ENCODE peak calls at places on chromosomes 7 and 10, in eight cellular contexts. E is SK-N-SH, C is A549, S is transverse colon, M is K562, X is tibial nerve, B is upper lobe of left lung, R is sigmoid colon. O is an unnamed sample. For H3K4me1, the result is how much of the 10 kb centered on the place peaks cover.

GRCh38 chr7:83879103-83879502 is 230.2 kb upstream of the SEMA3E start:
- DNase-seq in S (no peak), B (no peak), C (no peak), R (no peak), M (no peak), X (no peak), E (no peak), O (no peak)

GRCh38 chr7:100430450-100431285 is 1.0 kb downstream of the MEPCE start:
- DNase-seq in B (no peak), E (peak), C (no peak), X (peak), S (peak), M (peak), R (peak), O (no peak)

GRCh38 chr10:117552156-117552620 is 9.6 kb downstream of the EMX2 start:
- DNase-seq in C (no peak), X (no peak), R (no peak), B (no peak), E (no peak), S (no peak), M (no peak), O (no peak)

GRCh38 chr10:116241642-116242405 is 31.2 kb downstream of the GFRA1 start:
- DNase-seq in M (no peak), C (no peak), S (no peak), X (no peak), B (no peak), R (no peak), E (peak), O (no peak)

GRCh38 chr10:124155781-124156401 is 62.5 kb upstream of the CHST15 start:
- DNase-seq in M (no peak), B (no peak), X (no peak), S (no peak), E (no peak), R (peak), C (no peak), O (no peak)

GRCh38 chr10:126977216-126977615 is 72.0 kb downstream of the DOCK1 start:
- DNase-seq in R (no peak), S (no peak), B (no peak), X (no peak), E (no peak), M (no peak), C (no peak), O (no peak)

GRCh38 chr7:105992888-105993287 is 29.8 kb downstream of the CDHR3 start:
- DNase-seq in R (no peak), X (no peak), E (no peak), S (no peak), C (no peak), B (no peak), M (no peak), O (no peak)

GRCh38 chr7:96823274-96823673 is 113.6 kb upstream of the SEM1 start:
- DNase-seq in R (no peak), B (no peak), M (no peak), S (no peak), X (no peak), C (no peak), E (no peak), O (no peak)

GRCh38 chr10:49384268-49384953 is 11.5 kb downstream of the DRGX start:
- DNase-seq in C (no peak), S (no peak), R (no peak), B (no peak), M (no peak), E (no peak), X (no peak), O (no peak)

GRCh38 chr7:23093111-23093510 is 12.5 kb upstream of the KLHL7 start:
- DNase-seq in M (no peak), E (no peak), R (no peak), B (no peak), S (no peak), X (no peak), C (no peak), O (no peak)

GRCh38 chr10:28991738-28992270 is 297.1 kb upstream of the LYZL1 start:
- DNase-seq in S (peak), M (peak), B (peak), X (no peak), C (peak), R (no peak), E (peak), O (peak)

GRCh38 chr7:80273327-80273726 is 138.7 kb downstream of the GNAI1 start:
- DNase-seq in R (no peak), B (no peak), E (no peak), S (no peak), M (no peak), C (no peak), X (no peak), O (no peak)

GRCh38 chr10:70940834-70941568 is 52.6 kb upstream of the PCBD1 start:
- DNase-seq in C (no peak), R (no peak), B (no peak), S (no peak), X (no peak), E (peak), M (peak), O (no peak)

GRCh38 chr7:21429021-21429420 is 1.1 kb downstream of the SP4 start:
- DNase-seq in S (no peak), R (no peak), M (peak), B (no peak), E (no peak), X (no peak), C (no peak), O (no peak)

GRCh38 chr7:148991536-148991935 is 36.8 kb downstream of the PDIA4 start:
- DNase-seq in R (no peak), S (no peak), C (no peak), M (no peak), X (no peak), B (no peak), E (no peak), O (no peak)

GRCh38 chr7:96388166-96388565 is 66.3 kb upstream of the SLC25A13 start:
- DNase-seq in E (no peak), B (no peak), C (no peak), R (no peak), X (no peak), M (no peak), S (no peak), O (no peak)

GRCh38 chr7:129373651-129374428 is 60.4 kb upstream of the STRIP2 start:
- DNase-seq in C (no peak), S (no peak), B (no peak), E (no peak), X (no peak), R (no peak), M (no peak), O (no peak)

GRCh38 chr10:60809157-60809556 is 30.9 kb downstream of the CDK1 start:
- DNase-seq in B (no peak), R (no peak), S (no peak), M (no peak), X (peak), C (no peak), E (no peak), O (no peak)

DNA sequence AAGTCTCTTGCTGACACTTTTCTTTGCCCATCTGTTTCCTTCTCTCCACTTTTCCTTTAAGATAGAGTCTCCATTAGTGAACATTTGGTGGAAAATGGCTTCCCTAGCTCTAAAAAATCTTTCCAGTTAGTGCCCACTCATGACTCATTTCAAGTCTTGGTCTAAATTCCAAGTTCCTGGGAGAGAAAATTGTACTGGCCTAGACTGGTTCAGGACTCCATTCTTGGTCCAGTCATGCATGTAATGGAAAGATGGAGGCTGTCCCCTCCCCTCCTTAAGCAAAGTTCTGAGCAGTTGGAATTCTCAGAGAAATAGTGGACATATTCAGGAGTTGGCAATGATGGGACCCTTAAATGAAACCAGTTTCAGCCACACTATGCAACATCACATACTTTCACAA is 3.8 kb upstream of the ALDH18A1 start:
- DNase-seq in M (no peak), E (no peak), C (no peak), B (no peak), R (no peak), X (no peak), S (no peak), O (peak)
- TF ChIP-seq EP300 in M (no peak), E (no peak), C (no peak), B (no peak), R (no peak), X (no peak), S (no peak), O (no peak)

DNA sequence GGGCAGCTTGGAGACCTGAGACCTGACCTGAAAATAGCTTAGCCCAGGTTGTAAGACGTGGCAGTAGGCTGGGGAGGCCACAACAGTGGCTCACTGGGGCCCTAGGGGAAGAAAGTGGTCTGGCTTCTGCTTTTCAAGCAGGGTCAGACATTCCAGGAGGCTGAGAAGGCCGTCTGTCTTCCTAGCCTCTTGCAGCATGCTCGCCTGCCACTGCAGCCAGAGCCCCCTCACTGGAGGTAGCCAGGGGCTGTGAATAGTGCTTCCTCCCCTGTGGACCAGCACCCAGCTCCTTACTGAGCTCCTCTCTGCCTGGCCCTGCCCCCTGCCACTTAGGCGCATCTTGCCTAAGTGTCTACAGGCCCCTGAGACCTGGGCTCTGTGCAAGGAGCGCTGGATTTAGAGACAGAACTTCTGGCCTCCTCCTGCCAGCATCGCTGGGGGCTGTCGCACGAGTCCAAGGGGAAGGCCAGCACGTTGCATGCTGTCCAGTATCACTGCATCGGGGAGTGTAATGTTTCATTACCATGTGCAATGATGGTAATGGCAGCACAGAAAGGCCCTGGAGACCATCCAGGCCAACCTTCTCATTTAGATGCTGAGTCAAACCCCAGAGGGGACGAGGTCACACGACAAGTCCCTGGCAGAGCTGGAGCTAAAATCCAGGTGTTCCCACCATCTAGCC is 12.7 kb downstream of the ZMIZ1 start:
- DNase-seq in S (no peak), C (no peak), R (no peak), E (no peak), M (no peak), B (no peak), X (no peak), O (no peak)
- H3K4me3 ChIP-seq in S (no peak), C (no peak), R (no peak), E (no peak), M (no peak), B (no peak), X (no peak), O (no peak)

GRCh38 chr10:89734616-89735015 is 33.2 kb downstream of the KIF20B start:
- DNase-seq in R (no peak), S (no peak), M (no peak), X (no peak), C (no peak), B (no peak), E (no peak), O (no peak)
- H3K4me1 ChIP-seq in R (under half), S (under half), M (under half), X (under half), C (under half), B (under half), E (under half), O (under half)

GRCh38 chr7:25073451-25073850 is 51.6 kb downstream of the CYCS start:
- DNase-seq in S (no peak), E (no peak), B (peak), X (no peak), M (no peak), R (no peak), C (no peak), O (no peak)

GRCh38 chr7:25069900-25070443 is 55.1 kb downstream of the CYCS start:
- DNase-seq in E (peak), S (peak), B (peak), R (peak), X (peak), M (peak), C (peak), O (no peak)

GRCh38 chr7:25075459-25075858 is 49.6 kb downstream of the CYCS start:
- DNase-seq in E (no peak), R (no peak), S (no peak), B (no peak), C (no peak), X (no peak), M (peak), O (no peak)
- TF ChIP-seq EP300 in E (no peak), R (no peak), S (no peak), B (no peak), C (no peak), X (no peak), M (no peak), O (no peak)

GRCh38 chr7:150754950-150755349 is 17.7 kb downstream of the GIMAP5 start:
- DNase-seq in M (no peak), B (no peak), R (no peak), X (no peak), C (no peak), E (no peak), S (no peak), O (no peak)

GRCh38 chr7:150753239-150753638 is 16.0 kb downstream of the GIMAP5 start:
- DNase-seq in B (no peak), S (no peak), X (no peak), E (no peak), C (no peak), M (no peak), R (no peak), O (no peak)

GRCh38 chr7:150755473-150756099 is 18.4 kb downstream of the GIMAP5 start:
- DNase-seq in X (no peak), S (no peak), M (no peak), B (peak), R (no peak), E (no peak), C (no peak), O (no peak)

GRCh38 chr7:150751702-150752101 is 14.5 kb downstream of the GIMAP5 start:
- DNase-seq in X (no peak), E (no peak), R (no peak), B (no peak), C (no peak), M (peak), S (no peak), O (no peak)

GRCh38 chr7:150753826-150754603 is 16.8 kb downstream of the GIMAP5 start:
- DNase-seq in B (no peak), S (no peak), X (no peak), E (peak), R (no peak), M (peak), C (no peak), O (no peak)
- H3K4me3 ChIP-seq in B (no peak), S (no peak), X (no peak), E (no peak), R (no peak), M (no peak), C (no peak), O (no peak)

GRCh38 chr10:132420469-132421376 is 23.7 kb downstream of the PWWP2B start:
- DNase-seq in C (peak), B (peak), X (no peak), M (peak), E (peak), R (no peak), S (peak), O (no peak)

GRCh38 chr10:132418520-132419416 is 21.8 kb downstream of the PWWP2B start:
- DNase-seq in M (peak), B (peak), X (no peak), C (peak), E (peak), S (peak), R (no peak), O (no peak)

GRCh38 chr10:132417957-132418441 is 21.0 kb downstream of the PWWP2B start:
- DNase-seq in B (peak), X (no peak), M (no peak), S (peak), C (no peak), R (no peak), E (peak), O (no peak)

GRCh38 chr10:132421377-132422168 is 24.6 kb downstream of the PWWP2B start:
- DNase-seq in E (peak), C (peak), M (peak), B (peak), R (peak), S (peak), X (peak), O (no peak)

GRCh38 chr10:132419631-132420468 is 22.9 kb downstream of the PWWP2B start:
- DNase-seq in R (no peak), M (no peak), C (no peak), X (no peak), S (no peak), E (peak), B (no peak), O (no peak)
- H3K4me1 ChIP-seq in R (half or more), M (under half), C (under half), X (half or more), S (half or more), E (under half), B (half or more), O (under half)

GRCh38 chr7:114048386-114049235 is 129.8 kb upstream of the PPP1R3A start:
- DNase-seq in B (no peak), C (peak), M (peak), S (no peak), E (peak), R (no peak), X (no peak), O (no peak)
- TF ChIP-seq EP300 in B (no peak), C (no peak), M (no peak), S (no peak), E (no peak), R (no peak), X (no peak), O (no peak)

GRCh38 chr7:2530076-2530967 is 10.7 kb downstream of the LFNG start:
- DNase-seq in M (peak), S (peak), C (no peak), E (no peak), X (no peak), R (no peak), B (peak), O (no peak)
- H3K4me3 ChIP-seq in M (no peak), S (no peak), C (peak), E (no peak), X (no peak), R (no peak), B (no peak), O (no peak)

DNA sequence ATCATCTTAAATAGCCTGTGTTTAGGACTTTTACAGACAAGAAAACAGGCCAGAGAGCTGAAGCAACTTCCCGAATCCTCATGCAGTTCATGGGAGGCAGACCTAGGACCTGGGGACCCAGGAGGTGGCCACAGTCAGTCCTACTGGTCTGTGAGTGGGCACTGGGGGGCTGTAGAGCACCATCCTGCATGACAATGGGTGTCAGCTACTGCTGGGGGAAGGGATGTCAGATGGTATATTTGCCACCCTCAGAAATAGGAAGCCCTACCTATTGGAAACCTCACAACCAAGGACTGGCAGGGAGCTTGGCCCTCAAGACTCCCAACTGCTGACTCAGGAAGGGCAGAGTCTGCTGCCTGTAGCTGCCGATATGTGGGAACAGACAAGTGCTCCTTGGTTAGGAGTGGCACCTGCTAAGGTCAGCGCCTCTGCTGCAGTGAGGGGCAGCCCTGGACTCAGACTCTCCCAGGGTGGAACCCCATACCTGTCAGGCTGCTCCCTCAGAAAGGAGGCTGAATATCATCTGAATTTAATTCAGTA is 29.7 kb downstream of the OGDH start:
- DNase-seq in X (no peak), S (no peak), E (no peak), B (peak), R (no peak), M (no peak), C (no peak), O (no peak)
- H3K4me1 ChIP-seq in X (half or more), S (half or more), E (under half), B (half or more), R (half or more), M (half or more), C (half or more), O (half or more)

GRCh38 chr10:62038609-62039190 is 137.2 kb downstream of the ARID5B start:
- DNase-seq in R (peak), B (peak), X (peak), E (peak), M (peak), C (peak), S (peak), O (no peak)
- TF ChIP-seq EP300 in R (no peak), B (no peak), X (peak), E (peak), M (no peak), C (no peak), S (no peak), O (no peak)